ENCODE peak calls at places on chromosomes 3 and 15, in eight cellular contexts. One of them, this sample, is unnamed.
A peak's percentile ranks its signal among the peaks of the same experiment; 100 is the strongest.

GRCh38 chr3:131903988-131904415 is 130.8 kb downstream of the CPNE4 start:
- DNase-seq in H4: peak; percentile 78
- DNase-seq in OCI-M1: no peak
- DNase-seq in mucosa of descending colon: no peak
- DNase-seq in A172: peak; percentile 80
- DNase-seq in adrenal gland: peak; percentile 20
- DNase-seq in substantia nigra: no peak
- DNase-seq in Ammon's horn: peak; percentile 16
- DNase-seq in this sample: no peak

GRCh38 chr15:85583404-85584390 is 203.3 kb downstream of the AKAP13 start:
- DNase-seq in OCI-M1: peak; percentile 19
- DNase-seq in H4: no peak
- DNase-seq in Ammon's horn: peak; percentile 35
- DNase-seq in A172: no peak
- DNase-seq in adrenal gland: peak; percentile 42
- DNase-seq in substantia nigra: no peak
- DNase-seq in mucosa of descending colon: no peak
- DNase-seq in this sample: no peak

GRCh38 chr3:195450731-195451229 is 8.0 kb upstream of the ACAP2 start:
- DNase-seq in substantia nigra: no peak
- DNase-seq in mucosa of descending colon: no peak
- DNase-seq in OCI-M1: no peak
- DNase-seq in A172: no peak
- DNase-seq in Ammon's horn: no peak
- DNase-seq in H4: peak; percentile 53
- DNase-seq in adrenal gland: peak; percentile 39
- DNase-seq in this sample: no peak

GRCh38 chr15:64749999-64750657 is 25.3 kb downstream of the RBPMS2 start:
- DNase-seq in substantia nigra: no peak
- DNase-seq in H4: no peak
- DNase-seq in OCI-M1: no peak
- DNase-seq in A172: no peak
- DNase-seq in mucosa of descending colon: no peak
- DNase-seq in adrenal gland: no peak
- DNase-seq in Ammon's horn: no peak
- DNase-seq in this sample: peak; percentile 41

GRCh38 chr15:77031376-77032050 is 36.6 kb downstream of the PSTPIP1 start:
- DNase-seq in H4: no peak
- DNase-seq in OCI-M1: peak; percentile 49
- DNase-seq in A172: peak; percentile 23
- DNase-seq in adrenal gland: peak; percentile 17
- DNase-seq in mucosa of descending colon: peak; percentile 61
- DNase-seq in Ammon's horn: no peak
- DNase-seq in substantia nigra: no peak
- DNase-seq in this sample: peak; percentile 67

GRCh38 chr3:31918179-31919165 is 62.6 kb downstream of the OSBPL10 start:
- DNase-seq in H4: no peak
- DNase-seq in OCI-M1: peak; percentile 67
- DNase-seq in A172: no peak
- DNase-seq in Ammon's horn: no peak
- DNase-seq in substantia nigra: no peak
- DNase-seq in adrenal gland: no peak
- DNase-seq in mucosa of descending colon: no peak
- DNase-seq in this sample: no peak

GRCh38 chr3:48338635-48339034 is 5.2 kb upstream of the SPINK8 start:
- DNase-seq in A172: no peak
- DNase-seq in adrenal gland: no peak
- DNase-seq in H4: peak; percentile 10
- DNase-seq in mucosa of descending colon: no peak
- DNase-seq in Ammon's horn: no peak
- DNase-seq in OCI-M1: no peak
- DNase-seq in substantia nigra: no peak
- DNase-seq in this sample: no peak

GRCh38 chr3:31066999-31067398 is 172.5 kb upstream of the GADL1 start:
- DNase-seq in mucosa of descending colon: no peak
- DNase-seq in A172: peak; percentile 91
- DNase-seq in adrenal gland: peak; percentile 49
- DNase-seq in OCI-M1: no peak
- DNase-seq in Ammon's horn: no peak
- DNase-seq in H4: peak; percentile 90
- DNase-seq in substantia nigra: no peak
- DNase-seq in this sample: no peak

GRCh38 chr15:38129531-38130199 is 123.0 kb upstream of the SPRED1 start:
- DNase-seq in substantia nigra: peak; percentile 55
- DNase-seq in Ammon's horn: peak; percentile 88
- DNase-seq in H4: peak; percentile 94
- DNase-seq in OCI-M1: peak; percentile 17
- DNase-seq in adrenal gland: peak; percentile 71
- DNase-seq in mucosa of descending colon: peak; percentile 49
- DNase-seq in A172: peak; percentile 78
- DNase-seq in this sample: peak; percentile 64

GRCh38 chr3:110680365-110680909 is 391.2 kb upstream of the NECTIN3 start:
- DNase-seq in mucosa of descending colon: no peak
- DNase-seq in Ammon's horn: no peak
- DNase-seq in OCI-M1: no peak
- DNase-seq in H4: no peak
- DNase-seq in substantia nigra: no peak
- DNase-seq in A172: no peak
- DNase-seq in adrenal gland: no peak
- DNase-seq in this sample: no peak

GRCh38 chr3:164460851-164461250 is 617.4 kb downstream of the SI start:
- DNase-seq in adrenal gland: no peak
- DNase-seq in OCI-M1: peak; percentile 67
- DNase-seq in H4: peak; percentile 21
- DNase-seq in A172: peak; percentile 21
- DNase-seq in substantia nigra: no peak
- DNase-seq in mucosa of descending colon: no peak
- DNase-seq in Ammon's horn: no peak
- DNase-seq in this sample: no peak

GRCh38 chr15:78425643-78426042 is 12.4 kb upstream of the IREB2 start:
- DNase-seq in adrenal gland: no peak
- DNase-seq in OCI-M1: peak; percentile 66
- DNase-seq in mucosa of descending colon: no peak
- DNase-seq in A172: no peak
- DNase-seq in H4: no peak
- DNase-seq in Ammon's horn: no peak
- DNase-seq in substantia nigra: no peak
- DNase-seq in this sample: no peak

GRCh38 chr3:196735751-196736150 is 3.9 kb upstream of the PAK2 start:
- DNase-seq in mucosa of descending colon: no peak
- DNase-seq in adrenal gland: no peak
- DNase-seq in Ammon's horn: no peak
- DNase-seq in substantia nigra: no peak
- DNase-seq in OCI-M1: no peak
- DNase-seq in H4: no peak
- DNase-seq in A172: no peak
- DNase-seq in this sample: no peak

GRCh38 chr3:115436767-115437301 is 186.5 kb upstream of the GAP43 start:
- DNase-seq in A172: peak; percentile 97
- DNase-seq in Ammon's horn: no peak
- DNase-seq in OCI-M1: peak; percentile 78
- DNase-seq in adrenal gland: peak; percentile 62
- DNase-seq in mucosa of descending colon: no peak
- DNase-seq in substantia nigra: no peak
- DNase-seq in H4: peak; percentile 91
- DNase-seq in this sample: no peak

GRCh38 chr3:37402351-37402750 is 228.0 kb upstream of the LRRFIP2 start:
- DNase-seq in OCI-M1: no peak
- DNase-seq in mucosa of descending colon: no peak
- DNase-seq in A172: no peak
- DNase-seq in adrenal gland: no peak
- DNase-seq in substantia nigra: no peak
- DNase-seq in H4: no peak
- DNase-seq in Ammon's horn: no peak
- DNase-seq in this sample: no peak

GRCh38 chr15:82663186-82663600 is 16.0 kb upstream of the CPEB1 start:
- DNase-seq in mucosa of descending colon: no peak
- DNase-seq in substantia nigra: no peak
- DNase-seq in H4: no peak
- DNase-seq in Ammon's horn: no peak
- DNase-seq in A172: peak; percentile 47
- DNase-seq in adrenal gland: peak; percentile 68
- DNase-seq in OCI-M1: peak; percentile 68
- DNase-seq in this sample: peak; percentile 78

GRCh38 chr3:189685854-189686253 is 54.7 kb downstream of the TP63 start:
- DNase-seq in A172: peak; percentile 60
- DNase-seq in adrenal gland: no peak
- DNase-seq in OCI-M1: no peak
- DNase-seq in mucosa of descending colon: no peak
- DNase-seq in H4: peak; percentile 46
- DNase-seq in Ammon's horn: no peak
- DNase-seq in substantia nigra: no peak
- DNase-seq in this sample: no peak

GRCh38 chr3:164375538-164375937 is 702.8 kb downstream of the SI start:
- DNase-seq in adrenal gland: no peak
- DNase-seq in Ammon's horn: no peak
- DNase-seq in A172: no peak
- DNase-seq in mucosa of descending colon: no peak
- DNase-seq in H4: no peak
- DNase-seq in substantia nigra: no peak
- DNase-seq in OCI-M1: no peak
- DNase-seq in this sample: no peak

GRCh38 chr15:68691667-68692066 is 112.9 kb downstream of the CORO2B start:
- DNase-seq in OCI-M1: no peak
- DNase-seq in A172: no peak
- DNase-seq in substantia nigra: no peak
- DNase-seq in H4: no peak
- DNase-seq in mucosa of descending colon: no peak
- DNase-seq in adrenal gland: no peak
- DNase-seq in Ammon's horn: no peak
- DNase-seq in this sample: no peak

GRCh38 chr15:69133862-69134519 is 26.4 kb upstream of the GLCE start:
- DNase-seq in H4: no peak
- DNase-seq in Ammon's horn: no peak
- DNase-seq in OCI-M1: no peak
- DNase-seq in mucosa of descending colon: no peak
- DNase-seq in substantia nigra: no peak
- DNase-seq in A172: no peak
- DNase-seq in adrenal gland: no peak
- DNase-seq in this sample: no peak

GRCh38 chr3:141105828-141106628 is 54.9 kb downstream of the SPSB4 start:
- DNase-seq in OCI-M1: peak; percentile 83
- DNase-seq in substantia nigra: peak; percentile 46
- DNase-seq in adrenal gland: peak; percentile 89
- DNase-seq in H4: peak; percentile 82
- DNase-seq in Ammon's horn: peak; percentile 90
- DNase-seq in mucosa of descending colon: no peak
- DNase-seq in A172: peak; percentile 66
- DNase-seq in this sample: no peak

GRCh38 chr3:87997298-87997697 is 61.5 kb downstream of the CGGBP1 start:
- DNase-seq in H4: peak; percentile 25
- DNase-seq in Ammon's horn: no peak
- DNase-seq in OCI-M1: no peak
- DNase-seq in substantia nigra: no peak
- DNase-seq in adrenal gland: peak; percentile 25
- DNase-seq in mucosa of descending colon: no peak
- DNase-seq in A172: peak; percentile 11
- DNase-seq in this sample: no peak

GRCh38 chr3:4906107-4906621 is 73.1 kb upstream of the BHLHE40 start:
- DNase-seq in OCI-M1: no peak
- DNase-seq in Ammon's horn: no peak
- DNase-seq in adrenal gland: no peak
- DNase-seq in mucosa of descending colon: no peak
- DNase-seq in H4: no peak
- DNase-seq in substantia nigra: no peak
- DNase-seq in A172: peak; percentile 19
- DNase-seq in this sample: no peak

GRCh38 chr15:42289166-42289565 is 15.9 kb upstream of the TMEM87A start:
- DNase-seq in Ammon's horn: no peak
- DNase-seq in A172: peak; percentile 22
- DNase-seq in mucosa of descending colon: no peak
- DNase-seq in adrenal gland: no peak
- DNase-seq in H4: no peak
- DNase-seq in OCI-M1: no peak
- DNase-seq in substantia nigra: no peak
- DNase-seq in this sample: no peak

GRCh38 chr3:127761101-127761802 is 61.1 kb downstream of the MGLL start:
- DNase-seq in A172: no peak
- DNase-seq in H4: no peak
- DNase-seq in adrenal gland: no peak
- DNase-seq in OCI-M1: no peak
- DNase-seq in mucosa of descending colon: no peak
- DNase-seq in substantia nigra: peak; percentile 27
- DNase-seq in Ammon's horn: peak; percentile 82
- DNase-seq in this sample: peak; percentile 66

GRCh38 chr3:70824785-70825184 is 512.3 kb upstream of the MDFIC2 start:
- DNase-seq in adrenal gland: no peak
- DNase-seq in OCI-M1: no peak
- DNase-seq in mucosa of descending colon: no peak
- DNase-seq in substantia nigra: no peak
- DNase-seq in H4: peak; percentile 21
- DNase-seq in A172: peak; percentile 86
- DNase-seq in Ammon's horn: no peak
- DNase-seq in this sample: no peak

GRCh38 chr15:67563961-67564570 is 21.6 kb downstream of the MAP2K5 start:
- DNase-seq in substantia nigra: no peak
- DNase-seq in adrenal gland: no peak
- DNase-seq in OCI-M1: no peak
- DNase-seq in mucosa of descending colon: no peak
- DNase-seq in Ammon's horn: no peak
- DNase-seq in A172: no peak
- DNase-seq in H4: no peak
- DNase-seq in this sample: no peak

GRCh38 chr3:77147836-77148578 is 108.1 kb downstream of the ROBO2 start:
- DNase-seq in mucosa of descending colon: no peak
- DNase-seq in substantia nigra: no peak
- DNase-seq in adrenal gland: no peak
- DNase-seq in Ammon's horn: no peak
- DNase-seq in H4: no peak
- DNase-seq in OCI-M1: peak; percentile 20
- DNase-seq in A172: no peak
- DNase-seq in this sample: no peak

GRCh38 chr3:13078158-13078905 is 5.1 kb upstream of the IQSEC1 start:
- DNase-seq in A172: no peak
- DNase-seq in H4: no peak
- DNase-seq in adrenal gland: no peak
- DNase-seq in substantia nigra: peak; percentile 82
- DNase-seq in OCI-M1: no peak
- DNase-seq in mucosa of descending colon: no peak
- DNase-seq in Ammon's horn: peak; percentile 82
- DNase-seq in this sample: no peak

GRCh38 chr3:11661827-11662226 is 18.1 kb upstream of the VGLL4 start:
- DNase-seq in A172: peak; percentile 59
- DNase-seq in H4: peak; percentile 42
- DNase-seq in substantia nigra: no peak
- DNase-seq in Ammon's horn: no peak
- DNase-seq in OCI-M1: peak; percentile 66
- DNase-seq in mucosa of descending colon: no peak
- DNase-seq in adrenal gland: no peak
- DNase-seq in this sample: no peak

GRCh38 chr3:143648708-143649107 is 199.6 kb downstream of the SLC9A9 start:
- DNase-seq in mucosa of descending colon: no peak
- DNase-seq in substantia nigra: no peak
- DNase-seq in A172: peak; percentile 11
- DNase-seq in adrenal gland: no peak
- DNase-seq in H4: peak; percentile 23
- DNase-seq in OCI-M1: no peak
- DNase-seq in Ammon's horn: no peak
- DNase-seq in this sample: no peak

GRCh38 chr15:37891754-37892368 is 42.6 kb upstream of the TMCO5A start:
- DNase-seq in A172: peak; percentile 44
- DNase-seq in mucosa of descending colon: no peak
- DNase-seq in substantia nigra: peak; percentile 2
- DNase-seq in adrenal gland: peak; percentile 31
- DNase-seq in OCI-M1: peak; percentile 79
- DNase-seq in Ammon's horn: peak; percentile 74
- DNase-seq in H4: peak; percentile 70
- DNase-seq in this sample: no peak

GRCh38 chr3:31165399-31165860 is 271.0 kb upstream of the GADL1 start:
- DNase-seq in Ammon's horn: no peak
- DNase-seq in A172: peak; percentile 34
- DNase-seq in adrenal gland: no peak
- DNase-seq in mucosa of descending colon: no peak
- DNase-seq in substantia nigra: no peak
- DNase-seq in H4: no peak
- DNase-seq in OCI-M1: no peak
- DNase-seq in this sample: no peak